ENCODE peak calls at places on chromosomes 1 and 21, in five cellular contexts. R, C, W, D and T are unnamed samples.
A peak's percentile ranks its signal among the peaks of the same experiment; 100 is the strongest.

GRCh38 chr1:50970927-50971582 is 1.0 kb downstream of the CDKN2C start:
- DNase-seq in R (no peak), C (no peak), W (no peak), D (no peak), T (no peak)

GRCh38 chr1:35436078-35436477 is 121.1 kb downstream of the KIAA0319L start:
- DNase-seq in R (no peak), C (no peak), W (no peak), D (no peak), T (no peak)

GRCh38 chr1:168491527-168492164 is 52.2 kb downstream of the XCL2 start:
- DNase-seq in R (no peak), C (no peak), W (no peak), D (no peak), T (no peak)

GRCh38 chr1:207920481-207921050 is 9.6 kb upstream of the CD34 start:
- DNase-seq in R (no peak), C (no peak), W (no peak), D (no peak), T (no peak)

GRCh38 chr1:110639724-110640386 is 33.7 kb upstream of the KCNA2 start:
- DNase-seq in R (no peak), C (no peak), W (no peak), D (no peak), T (no peak)

GRCh38 chr21:36250423-36251075 is 69.4 kb upstream of the MORC3 start:
- DNase-seq in R (no peak), C (peak; percentile 21), W (peak; percentile 32), D (peak; percentile 64), T (no peak)

GRCh38 chr21:44919111-44919912 is 1.4 kb downstream of the ITGB2 start:
- DNase-seq in R (no peak), C (no peak), W (no peak), D (no peak), T (no peak)

GRCh38 chr1:183633676-183634343 is 1.8 kb downstream of the ARPC5 start:
- DNase-seq in R (peak; percentile 63), C (peak; percentile 72), W (peak; percentile 66), D (peak; percentile 75), T (no peak)

GRCh38 chr1:204729516-204729915 is 44.0 kb upstream of the LRRN2 start:
- DNase-seq in R (no peak), C (no peak), W (no peak), D (no peak), T (no peak)

GRCh38 chr21:35565204-35565611 is 495.1 kb downstream of the SETD4 start:
- DNase-seq in R (no peak), C (no peak), W (no peak), D (peak; percentile 28), T (no peak)

GRCh38 chr1:248924696-248925532 is 18.9 kb downstream of the PGBD2 start:
- DNase-seq in R (peak; percentile 40), C (peak; percentile 69), W (peak; percentile 83), D (peak; percentile 68), T (no peak)

GRCh38 chr1:52424757-52425265 is 20.4 kb downstream of the PRPF38A start:
- DNase-seq in R (no peak), C (no peak), W (no peak), D (no peak), T (no peak)

GRCh38 chr1:192657760-192658159 is 21.8 kb downstream of the RGS13 start:
- DNase-seq in R (no peak), C (no peak), W (no peak), D (no peak), T (no peak)

GRCh38 chr1:161046574-161047167 is 894 bp upstream of the USF1 start:
- DNase-seq in R (no peak), C (no peak), W (peak; percentile 89), D (no peak), T (no peak)

GRCh38 chr1:59703226-59703917 is 111.4 kb upstream of the HOOK1 start:
- DNase-seq in R (no peak), C (no peak), W (no peak), D (no peak), T (no peak)

GRCh38 chr1:182280521-182280920 is 111.1 kb downstream of the GLUL start:
- DNase-seq in R (no peak), C (no peak), W (no peak), D (no peak), T (no peak)

GRCh38 chr1:167627865-167628641 is 2.0 kb upstream of the RCSD1 start:
- DNase-seq in R (no peak), C (no peak), W (peak; percentile 85), D (peak; percentile 67), T (no peak)

GRCh38 chr1:18109756-18110597 is 2.4 kb downstream of the IGSF21 start:
- DNase-seq in R (no peak), C (peak; percentile 97), W (no peak), D (peak; percentile 78), T (no peak)

GRCh38 chr1:45009296-45009865 is 1.7 kb downstream of the HECTD3 start:
- DNase-seq in R (no peak), C (no peak), W (no peak), D (no peak), T (no peak)

GRCh38 chr21:46667735-46668380 is 32.4 kb downstream of the PRMT2 start:
- DNase-seq in R (no peak), C (peak; percentile 69), W (peak; percentile 51), D (peak; percentile 75), T (no peak)

GRCh38 chr1:11874624-11875023 is 15.9 kb upstream of the NPPB start:
- DNase-seq in R (no peak), C (no peak), W (no peak), D (no peak), T (no peak)

DNA sequence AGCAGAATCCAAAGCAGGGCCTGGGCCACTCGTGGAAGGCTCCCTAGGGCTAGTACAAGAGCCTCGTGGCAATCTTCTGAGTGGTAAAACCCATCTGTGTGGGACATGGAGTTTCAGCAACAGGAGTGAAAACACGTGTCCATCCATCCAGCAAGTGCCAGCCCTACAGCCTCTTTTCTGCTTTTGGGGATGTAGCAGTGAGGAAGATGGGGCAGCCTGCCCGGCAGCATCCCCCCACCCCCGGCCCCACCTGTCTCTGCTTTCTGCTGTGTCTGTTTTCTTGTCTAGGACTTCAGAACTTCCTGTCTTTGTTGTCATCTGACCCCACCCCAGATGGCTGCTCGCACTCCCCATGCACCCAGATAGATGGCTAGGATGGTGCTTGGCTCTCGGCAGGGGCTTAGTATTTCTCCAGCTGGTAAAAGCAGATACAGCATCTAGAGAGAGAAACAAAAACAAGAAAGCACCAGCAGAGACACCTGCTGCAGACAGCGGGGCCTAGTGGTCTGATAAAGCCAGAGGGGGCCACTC is 1.5 kb downstream of the CPTP start:
- DNase-seq in R (no peak), C (no peak), W (peak; percentile 56), D (no peak), T (no peak)
- H3K4me1 ChIP-seq in R (peaks cover 18% of the 10 kb centered on the region), C (no peaks in the 10 kb centered on the region), W (peaks cover 71% of the 10 kb centered on the region), D (no peaks in the 10 kb centered on the region), T (peaks cover 19% of the 10 kb centered on the region)

GRCh38 chr1:41048540-41048939 is 27.0 kb upstream of the SLFNL1 start:
- DNase-seq in R (no peak), C (no peak), W (no peak), D (no peak), T (no peak)

GRCh38 chr1:41056907-41057306 is 35.4 kb upstream of the SLFNL1 start:
- DNase-seq in R (no peak), C (peak; percentile 38), W (no peak), D (peak; percentile 45), T (no peak)

GRCh38 chr1:41051022-41051421 is 29.5 kb upstream of the SLFNL1 start:
- DNase-seq in R (no peak), C (no peak), W (no peak), D (no peak), T (no peak)

DNA sequence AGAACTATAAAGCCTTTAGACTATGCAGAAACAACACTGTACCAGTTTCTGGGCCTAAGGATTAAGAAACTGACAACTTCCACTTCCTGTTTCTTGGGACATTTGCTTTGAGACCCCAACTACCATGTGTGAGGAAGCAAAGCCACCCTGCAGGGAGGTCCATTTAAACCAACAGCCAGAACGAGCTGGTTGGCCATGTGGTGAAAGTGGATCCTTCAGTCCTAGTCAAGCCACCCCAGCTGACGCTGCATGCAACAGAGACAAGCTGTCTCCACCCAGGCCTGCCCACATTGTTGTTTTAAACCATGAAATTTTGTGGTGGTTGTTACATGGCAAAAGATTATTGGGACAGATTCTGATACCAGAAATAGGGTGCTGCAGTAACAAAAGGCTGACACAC is 31.8 kb upstream of the SLFNL1 start:
- DNase-seq in R (no peak), C (no peak), W (peak; percentile 66), D (peak; percentile 20), T (no peak)
- H3K4me2 ChIP-seq in R (no peak overlapping the region), C (no peak overlapping the region), W (no peak overlapping the region), D (no peak overlapping the region), T (no peak overlapping the region)

GRCh38 chr21:30486180-30486579 is 1.1 kb downstream of the KRTAP19-2 start:
- DNase-seq in R (no peak), C (no peak), W (no peak), D (no peak), T (no peak)

GRCh38 chr21:30487336-30487735 is at the start of gene KRTAP19-2:
- DNase-seq in R (no peak), C (no peak), W (no peak), D (no peak), T (no peak)

GRCh38 chr21:30497065-30497464 is at the start of gene KRTAP19-4:
- DNase-seq in R (no peak), C (no peak), W (no peak), D (no peak), T (no peak)

DNA sequence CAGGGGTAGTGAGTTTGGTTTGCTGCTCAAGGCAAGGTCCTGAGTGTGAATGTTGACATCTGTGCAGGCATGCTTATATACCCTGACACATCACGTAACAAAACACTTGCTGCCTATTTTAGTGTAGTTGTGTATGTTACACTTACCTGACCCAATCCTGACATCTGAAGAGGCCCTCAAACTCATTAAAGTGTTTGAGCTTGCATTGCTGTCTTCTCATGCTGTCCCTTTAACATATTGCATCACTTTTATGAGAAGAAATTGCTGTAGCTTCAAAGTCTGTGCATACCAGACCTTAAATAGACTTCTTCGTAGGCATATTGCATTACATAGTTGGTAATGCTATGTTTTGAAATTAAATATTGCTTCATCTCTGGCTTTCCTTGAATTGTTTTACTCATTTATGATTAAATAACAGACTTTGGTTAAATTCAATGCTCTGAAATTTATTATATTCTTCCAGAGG is at the start of gene KRTAP19-3:
- DNase-seq in R (no peak), C (peak; percentile 6), W (no peak), D (no peak), T (no peak)
- H3K4me3 ChIP-seq in R (no peak within 1 kb of the TSS), C (no peak within 1 kb of the TSS), W (no peak within 1 kb of the TSS), D (no peak within 1 kb of the TSS), T (no peak within 1 kb of the TSS)

DNA sequence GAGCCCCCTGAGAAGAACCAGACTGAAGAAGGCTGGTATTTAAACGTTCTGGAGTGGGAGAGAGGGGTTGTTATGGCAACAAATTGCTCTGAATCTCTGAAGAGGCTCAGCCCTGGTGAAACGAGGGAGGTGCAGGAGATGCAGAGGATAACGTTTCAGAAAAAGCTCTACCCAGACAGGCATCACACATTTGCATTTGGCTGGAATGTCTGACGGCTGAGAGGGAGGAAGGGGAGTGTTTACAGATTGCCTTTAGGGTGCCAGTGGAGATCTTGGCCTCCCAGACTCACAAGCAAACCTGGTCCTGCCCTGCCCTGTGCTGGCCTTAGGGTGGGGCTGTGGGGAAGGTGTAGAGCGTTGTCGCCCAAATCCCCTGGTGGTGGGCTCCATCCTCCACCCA is 169.0 kb upstream of the AJAP1 start:
- DNase-seq in R (no peak), C (no peak), W (no peak), D (peak; percentile 68), T (no peak)
- H3K4me1 ChIP-seq in R (no peaks in the 10 kb centered on the region), C (no peaks in the 10 kb centered on the region), W (peaks cover 11% of the 10 kb centered on the region), D (no peaks in the 10 kb centered on the region), T (no peaks in the 10 kb centered on the region)